ENCODE peak calls at places on chromosomes 3 and 15, in eight cellular contexts. One of them, this sample, is unnamed.

GRCh38 chr3:182909318-182910040 is 70.9 kb downstream of the DCUN1D1 start:
- DNase-seq in fibroblast of lung: peak; percentile 39
- DNase-seq in MM.1S: peak; percentile 27
- DNase-seq in astrocyte: peak; percentile 16
- DNase-seq in IMR-90: no peak
- DNase-seq in adipocyte: peak; percentile 51
- DNase-seq in neural progenitor cell: peak; percentile 38
- DNase-seq in endodermal cell: no peak
- DNase-seq in this sample: no peak

GRCh38 chr3:57354768-57355167 is 62.3 kb upstream of the ASB14 start:
- DNase-seq in fibroblast of lung: no peak
- DNase-seq in MM.1S: no peak
- DNase-seq in astrocyte: no peak
- DNase-seq in IMR-90: no peak
- DNase-seq in adipocyte: no peak
- DNase-seq in neural progenitor cell: no peak
- DNase-seq in endodermal cell: no peak
- DNase-seq in this sample: no peak

GRCh38 chr3:170802164-170803151 is 67.5 kb downstream of the RPL22L1 start:
- DNase-seq in fibroblast of lung: peak; percentile 95
- DNase-seq in MM.1S: no peak
- DNase-seq in astrocyte: peak; percentile 95
- DNase-seq in IMR-90: peak; percentile 99
- DNase-seq in adipocyte: peak; percentile 94
- DNase-seq in neural progenitor cell: no peak
- DNase-seq in endodermal cell: peak; percentile 62
- DNase-seq in this sample: no peak

GRCh38 chr3:25823314-25823713 is 33.4 kb downstream of the OXSM start:
- DNase-seq in fibroblast of lung: no peak
- DNase-seq in MM.1S: no peak
- DNase-seq in astrocyte: no peak
- DNase-seq in IMR-90: no peak
- DNase-seq in adipocyte: no peak
- DNase-seq in neural progenitor cell: no peak
- DNase-seq in endodermal cell: no peak
- DNase-seq in this sample: no peak

GRCh38 chr3:155208183-155208582 is 85.3 kb downstream of the STRIT1 start:
- DNase-seq in fibroblast of lung: no peak
- DNase-seq in MM.1S: peak; percentile 17
- DNase-seq in astrocyte: no peak
- DNase-seq in IMR-90: no peak
- DNase-seq in adipocyte: no peak
- DNase-seq in neural progenitor cell: no peak
- DNase-seq in endodermal cell: no peak
- DNase-seq in this sample: no peak

GRCh38 chr15:57881972-57882371 is 175.5 kb downstream of the POLR2M start:
- DNase-seq in fibroblast of lung: no peak
- DNase-seq in MM.1S: no peak
- DNase-seq in astrocyte: no peak
- DNase-seq in IMR-90: no peak
- DNase-seq in adipocyte: no peak
- DNase-seq in neural progenitor cell: no peak
- DNase-seq in endodermal cell: no peak
- DNase-seq in this sample: no peak

GRCh38 chr3:5016218-5017161 is 37.3 kb downstream of the BHLHE40 start:
- DNase-seq in fibroblast of lung: peak; percentile 79
- DNase-seq in MM.1S: no peak
- DNase-seq in astrocyte: peak; percentile 79
- DNase-seq in IMR-90: peak; percentile 80
- DNase-seq in adipocyte: no peak
- DNase-seq in neural progenitor cell: no peak
- DNase-seq in endodermal cell: peak; percentile 82
- DNase-seq in this sample: peak; percentile 86

GRCh38 chr3:10646531-10647335 is 141.3 kb upstream of the ATP2B2 start:
- DNase-seq in fibroblast of lung: no peak
- DNase-seq in MM.1S: no peak
- DNase-seq in astrocyte: no peak
- DNase-seq in IMR-90: no peak
- DNase-seq in adipocyte: no peak
- DNase-seq in neural progenitor cell: no peak
- DNase-seq in endodermal cell: no peak
- DNase-seq in this sample: no peak

GRCh38 chr3:128415110-128415772 is 51.4 kb downstream of the DNAJB8 start:
- DNase-seq in fibroblast of lung: no peak
- DNase-seq in MM.1S: no peak
- DNase-seq in astrocyte: no peak
- DNase-seq in IMR-90: no peak
- DNase-seq in adipocyte: no peak
- DNase-seq in neural progenitor cell: no peak
- DNase-seq in endodermal cell: no peak
- DNase-seq in this sample: no peak

GRCh38 chr3:56890448-56891083 is 88.8 kb upstream of the ARHGEF3 start:
- DNase-seq in fibroblast of lung: peak; percentile 51
- DNase-seq in MM.1S: no peak
- DNase-seq in astrocyte: peak; percentile 49
- DNase-seq in IMR-90: no peak
- DNase-seq in adipocyte: no peak
- DNase-seq in neural progenitor cell: no peak
- DNase-seq in endodermal cell: no peak
- DNase-seq in this sample: no peak

GRCh38 chr3:13792512-13793347 is 87.1 kb downstream of the WNT7A start:
- DNase-seq in fibroblast of lung: no peak
- DNase-seq in MM.1S: no peak
- DNase-seq in astrocyte: no peak
- DNase-seq in IMR-90: no peak
- DNase-seq in adipocyte: no peak
- DNase-seq in neural progenitor cell: no peak
- DNase-seq in endodermal cell: peak; percentile 64
- DNase-seq in this sample: no peak

GRCh38 chr3:98056035-98056434 is 20.9 kb upstream of the GABRR3 start:
- DNase-seq in fibroblast of lung: no peak
- DNase-seq in MM.1S: no peak
- DNase-seq in astrocyte: no peak
- DNase-seq in IMR-90: no peak
- DNase-seq in adipocyte: no peak
- DNase-seq in neural progenitor cell: no peak
- DNase-seq in endodermal cell: no peak
- DNase-seq in this sample: no peak

GRCh38 chr3:128498127-128498626 is 5.2 kb upstream of the GATA2 start:
- DNase-seq in fibroblast of lung: no peak
- DNase-seq in MM.1S: no peak
- DNase-seq in astrocyte: no peak
- DNase-seq in IMR-90: no peak
- DNase-seq in adipocyte: no peak
- DNase-seq in neural progenitor cell: no peak
- DNase-seq in endodermal cell: no peak
- DNase-seq in this sample: no peak

GRCh38 chr3:104388624-104389023 is 978.1 kb upstream of the ALCAM start:
- DNase-seq in fibroblast of lung: peak; percentile 47
- DNase-seq in MM.1S: peak; percentile 42
- DNase-seq in astrocyte: peak; percentile 33
- DNase-seq in IMR-90: peak; percentile 19
- DNase-seq in adipocyte: peak; percentile 67
- DNase-seq in neural progenitor cell: no peak
- DNase-seq in endodermal cell: no peak
- DNase-seq in this sample: no peak

GRCh38 chr3:19489936-19490335 is 341.6 kb downstream of the KCNH8 start:
- DNase-seq in fibroblast of lung: no peak
- DNase-seq in MM.1S: no peak
- DNase-seq in astrocyte: no peak
- DNase-seq in IMR-90: no peak
- DNase-seq in adipocyte: no peak
- DNase-seq in neural progenitor cell: no peak
- DNase-seq in endodermal cell: peak; percentile 50
- DNase-seq in this sample: no peak

GRCh38 chr3:79018671-79019136 is 749.1 kb downstream of the ROBO1 start:
- DNase-seq in fibroblast of lung: peak; percentile 75
- DNase-seq in MM.1S: peak; percentile 72
- DNase-seq in astrocyte: peak; percentile 59
- DNase-seq in IMR-90: peak; percentile 64
- DNase-seq in adipocyte: peak; percentile 87
- DNase-seq in neural progenitor cell: peak; percentile 77
- DNase-seq in endodermal cell: peak; percentile 87
- DNase-seq in this sample: peak; percentile 42

GRCh38 chr3:172147113-172147818 is 107.9 kb downstream of the FNDC3B start:
- DNase-seq in fibroblast of lung: no peak
- DNase-seq in MM.1S: no peak
- DNase-seq in astrocyte: no peak
- DNase-seq in IMR-90: no peak
- DNase-seq in adipocyte: no peak
- DNase-seq in neural progenitor cell: no peak
- DNase-seq in endodermal cell: no peak
- DNase-seq in this sample: no peak

GRCh38 chr3:30256474-30256873 is 349.9 kb upstream of the TGFBR2 start:
- DNase-seq in fibroblast of lung: peak; percentile 75
- DNase-seq in MM.1S: no peak
- DNase-seq in astrocyte: peak; percentile 73
- DNase-seq in IMR-90: peak; percentile 44
- DNase-seq in adipocyte: no peak
- DNase-seq in neural progenitor cell: no peak
- DNase-seq in endodermal cell: no peak
- DNase-seq in this sample: no peak

GRCh38 chr3:42019144-42019952 is 57.4 kb upstream of the ULK4 start:
- DNase-seq in fibroblast of lung: no peak
- DNase-seq in MM.1S: no peak
- DNase-seq in astrocyte: no peak
- DNase-seq in IMR-90: no peak
- DNase-seq in adipocyte: no peak
- DNase-seq in neural progenitor cell: no peak
- DNase-seq in endodermal cell: no peak
- DNase-seq in this sample: peak; percentile 68
- H3K9ac ChIP-seq in fibroblast of lung: no peak overlapping the region
- H3K9ac ChIP-seq in MM.1S: no peak overlapping the region
- H3K9ac ChIP-seq in astrocyte: no peak overlapping the region
- H3K9ac ChIP-seq in IMR-90: no peak overlapping the region
- H3K9ac ChIP-seq in adipocyte: no peak overlapping the region
- H3K9ac ChIP-seq in neural progenitor cell: no peak overlapping the region
- H3K9ac ChIP-seq in endodermal cell: no peak overlapping the region
- H3K9ac ChIP-seq in this sample: no peak overlapping the region

GRCh38 chr15:43187544-43188155 is 2.4 kb downstream of the CCNDBP1 start:
- DNase-seq in fibroblast of lung: peak; percentile 58
- DNase-seq in MM.1S: peak; percentile 76
- DNase-seq in astrocyte: peak; percentile 36
- DNase-seq in IMR-90: peak; percentile 80
- DNase-seq in adipocyte: peak; percentile 81
- DNase-seq in neural progenitor cell: peak; percentile 64
- DNase-seq in endodermal cell: no peak
- DNase-seq in this sample: no peak

GRCh38 chr15:43184407-43185160 is 619 bp upstream of the CCNDBP1 start:
- DNase-seq in fibroblast of lung: no peak
- DNase-seq in MM.1S: no peak
- DNase-seq in astrocyte: no peak
- DNase-seq in IMR-90: no peak
- DNase-seq in adipocyte: no peak
- DNase-seq in neural progenitor cell: no peak
- DNase-seq in endodermal cell: peak; percentile 39
- DNase-seq in this sample: no peak

GRCh38 chr15:43183270-43183669 is 1.9 kb upstream of the CCNDBP1 start:
- DNase-seq in fibroblast of lung: no peak
- DNase-seq in MM.1S: no peak
- DNase-seq in astrocyte: no peak
- DNase-seq in IMR-90: no peak
- DNase-seq in adipocyte: no peak
- DNase-seq in neural progenitor cell: no peak
- DNase-seq in endodermal cell: no peak
- DNase-seq in this sample: no peak

GRCh38 chr15:43185161-43186002 is at the start of gene CCNDBP1:
- DNase-seq in fibroblast of lung: peak; percentile 81
- DNase-seq in MM.1S: peak; percentile 97
- DNase-seq in astrocyte: peak; percentile 64
- DNase-seq in IMR-90: peak; percentile 61
- DNase-seq in adipocyte: peak; percentile 91
- DNase-seq in neural progenitor cell: peak; percentile 97
- DNase-seq in endodermal cell: peak; percentile 100
- DNase-seq in this sample: peak; percentile 99

DNA sequence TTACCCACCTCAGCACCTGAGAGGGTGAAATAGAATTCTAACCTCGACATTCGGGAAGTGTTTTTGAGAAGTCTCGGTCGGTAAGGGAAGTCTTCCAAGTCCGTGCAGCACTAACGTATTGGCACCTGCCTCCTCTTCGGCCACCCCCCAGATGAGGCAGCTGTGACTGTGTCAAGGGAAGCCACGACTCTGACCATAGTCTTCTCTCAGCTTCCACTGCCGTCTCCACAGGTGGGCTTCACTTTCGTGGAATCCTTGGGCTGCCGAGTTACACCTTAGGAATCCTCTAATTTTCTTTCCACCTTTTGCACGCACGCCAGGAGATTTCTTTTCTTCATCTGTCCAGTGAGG is 775 bp downstream of the CCNDBP1 start:
- DNase-seq in fibroblast of lung: peak; percentile 6
- DNase-seq in MM.1S: peak; percentile 19
- DNase-seq in astrocyte: no peak
- DNase-seq in IMR-90: no peak
- DNase-seq in adipocyte: no peak
- DNase-seq in neural progenitor cell: no peak
- DNase-seq in endodermal cell: no peak
- DNase-seq in this sample: peak; percentile 49
- H3K9ac ChIP-seq in fibroblast of lung: peak overlapping the region; percentile 74
- H3K9ac ChIP-seq in MM.1S: peak overlapping the region; percentile 75
- H3K9ac ChIP-seq in astrocyte: peak overlapping the region; percentile 70
- H3K9ac ChIP-seq in IMR-90: peak overlapping the region; percentile 82
- H3K9ac ChIP-seq in adipocyte: peak overlapping the region; percentile 88
- H3K9ac ChIP-seq in neural progenitor cell: peak overlapping the region; percentile 71
- H3K9ac ChIP-seq in endodermal cell: peak overlapping the region; percentile 57
- H3K9ac ChIP-seq in this sample: peak overlapping the region; percentile 81

DNA sequence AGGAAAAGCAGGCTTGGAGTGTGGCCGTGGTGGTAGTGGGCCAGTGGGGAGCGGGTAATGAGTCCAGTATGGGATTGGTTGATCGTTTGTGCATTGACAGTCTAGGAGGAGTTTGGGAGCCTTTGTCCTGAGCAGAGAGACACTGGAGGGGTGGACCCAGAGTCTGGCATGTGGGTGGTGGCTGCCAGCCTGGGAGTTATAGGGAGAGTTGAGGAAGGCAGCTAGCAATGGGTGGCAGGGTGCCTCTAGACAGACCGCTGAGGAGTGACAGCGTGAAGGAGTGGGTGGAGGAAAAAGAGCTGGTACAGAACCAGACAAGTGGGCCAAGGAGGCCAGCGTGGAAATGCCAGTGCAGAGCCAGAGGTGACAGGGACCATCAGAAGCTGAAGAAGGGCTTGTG is 1.9 kb upstream of the CCK start:
- DNase-seq in fibroblast of lung: no peak
- DNase-seq in MM.1S: no peak
- DNase-seq in astrocyte: no peak
- DNase-seq in IMR-90: no peak
- DNase-seq in adipocyte: no peak
- DNase-seq in neural progenitor cell: no peak
- DNase-seq in endodermal cell: no peak
- DNase-seq in this sample: no peak
- H3K9ac ChIP-seq in fibroblast of lung: no peak overlapping the region
- H3K9ac ChIP-seq in MM.1S: no peak overlapping the region
- H3K9ac ChIP-seq in astrocyte: no peak overlapping the region
- H3K9ac ChIP-seq in IMR-90: no peak overlapping the region
- H3K9ac ChIP-seq in adipocyte: no peak overlapping the region
- H3K9ac ChIP-seq in neural progenitor cell: no peak overlapping the region
- H3K9ac ChIP-seq in endodermal cell: no peak overlapping the region
- H3K9ac ChIP-seq in this sample: no peak overlapping the region

DNA sequence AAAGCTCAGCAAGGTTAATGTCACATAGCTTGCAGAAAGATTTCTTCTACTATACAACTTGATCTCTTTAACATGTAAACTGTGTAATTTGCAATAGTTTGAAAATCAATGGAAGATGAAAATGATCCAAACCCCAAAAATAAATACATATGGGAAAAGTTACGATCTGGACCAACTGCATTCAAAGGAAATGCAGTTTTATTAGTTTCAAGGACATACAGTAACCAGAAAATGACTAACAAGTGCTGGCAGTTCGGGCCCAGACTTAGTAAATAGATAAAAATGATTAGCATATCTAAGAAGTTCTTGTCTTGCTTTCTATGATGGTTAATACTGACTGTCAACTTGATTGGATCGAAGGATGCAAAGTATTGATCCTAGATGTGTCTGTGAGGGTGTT is 37.3 kb upstream of the LEKR1 start:
- DNase-seq in fibroblast of lung: peak; percentile 27
- DNase-seq in MM.1S: no peak
- DNase-seq in astrocyte: no peak
- DNase-seq in IMR-90: peak; percentile 44
- DNase-seq in adipocyte: no peak
- DNase-seq in neural progenitor cell: no peak
- DNase-seq in endodermal cell: no peak
- DNase-seq in this sample: no peak
- H3K9ac ChIP-seq in fibroblast of lung: no peak overlapping the region
- H3K9ac ChIP-seq in MM.1S: no peak overlapping the region
- H3K9ac ChIP-seq in astrocyte: peak overlapping the region; percentile 49
- H3K9ac ChIP-seq in IMR-90: no peak overlapping the region
- H3K9ac ChIP-seq in adipocyte: peak overlapping the region; percentile 26
- H3K9ac ChIP-seq in neural progenitor cell: no peak overlapping the region
- H3K9ac ChIP-seq in endodermal cell: no peak overlapping the region
- H3K9ac ChIP-seq in this sample: no peak overlapping the region

This sample was measured in colonic mucosa.